ENCODE peak calls at places on chromosomes 6 and 20, in ten cellular contexts. W is fibroblast of pulmonary artery, I is AG04449, Y is stomach, P is endothelial cell, G is neural crest cell, V is GM12878, Z is PC-3, U is epithelial cell of esophagus, E is WTC11. L is an unnamed sample.

GRCh38 chr20:44033873-44034272 is 119.2 kb downstream of the TOX2 start:
- DNase-seq in W (no peak), I (no peak), Y (peak; percentile 1), P (no peak), G (no peak), V (no peak), Z (no peak), U (no peak), E (no peak), L (peak; percentile 22)

GRCh38 chr20:33790571-33790970 is 20.6 kb upstream of the CHMP4B start:
- DNase-seq in W (no peak), I (no peak), Y (peak; percentile 42), P (no peak), G (no peak), V (no peak), Z (no peak), U (no peak), E (no peak), L (no peak)

GRCh38 chr6:41352907-41353306 is 17.5 kb downstream of the NCR2 start:
- DNase-seq in W (no peak), I (no peak), Y (no peak), P (no peak), G (no peak), V (no peak), Z (no peak), U (no peak), E (no peak), L (peak; percentile 32)

GRCh38 chr20:10864076-10864672 is 190.4 kb upstream of the JAG1 start:
- DNase-seq in W (peak; percentile 51), I (no peak), Y (peak; percentile 75), P (no peak), G (no peak), V (no peak), Z (peak; percentile 92), U (peak; percentile 83), E (peak; percentile 31), L (no peak)

GRCh38 chr6:154450498-154450897 is 60.0 kb downstream of the CNKSR3 start:
- DNase-seq in W (no peak), I (no peak), Y (no peak), P (no peak), G (no peak), V (no peak), Z (no peak), U (no peak), E (no peak), L (no peak)

GRCh38 chr6:161161121-161161520 is 112.7 kb downstream of the AGPAT4 start:
- DNase-seq in W (no peak), I (no peak), Y (no peak), P (no peak), G (no peak), V (no peak), Z (no peak), U (no peak), E (no peak), L (no peak)

GRCh38 chr20:43955244-43956191 is 40.9 kb downstream of the TOX2 start:
- DNase-seq in W (peak; percentile 87), I (peak; percentile 78), Y (no peak), P (no peak), G (no peak), V (peak; percentile 73), Z (peak; percentile 96), U (peak; percentile 95), E (no peak), L (no peak)

GRCh38 chr6:11979866-11980265 is 32.2 kb upstream of the HIVEP1 start:
- DNase-seq in W (no peak), I (no peak), Y (no peak), P (no peak), G (no peak), V (no peak), Z (no peak), U (no peak), E (no peak), L (no peak)

GRCh38 chr6:153032255-153032882 is 29.9 kb upstream of the MTRF1L start:
- DNase-seq in W (peak; percentile 87), I (no peak), Y (no peak), P (no peak), G (no peak), V (no peak), Z (peak; percentile 69), U (peak; percentile 65), E (no peak), L (no peak)

GRCh38 chr6:26520088-26520839 is 17.9 kb upstream of the HMGN4 start:
- DNase-seq in W (no peak), I (no peak), Y (no peak), P (no peak), G (no peak), V (no peak), Z (no peak), U (no peak), E (peak; percentile 49), L (no peak)

GRCh38 chr6:71349395-71349794 is 60.8 kb downstream of the OGFRL1 start:
- DNase-seq in W (peak; percentile 73), I (no peak), Y (no peak), P (no peak), G (no peak), V (no peak), Z (peak; percentile 65), U (peak; percentile 48), E (no peak), L (no peak)

GRCh38 chr6:140062042-140063041 is 687.9 kb upstream of the CITED2 start:
- DNase-seq in W (peak; percentile 97), I (peak; percentile 98), Y (peak; percentile 26), P (no peak), G (no peak), V (no peak), Z (peak; percentile 66), U (peak; percentile 65), E (no peak), L (no peak)

GRCh38 chr6:97497713-97498331 is 214.8 kb upstream of the MMS22L start:
- DNase-seq in W (peak; percentile 78), I (peak; percentile 16), Y (peak; percentile 62), P (peak; percentile 70), G (peak; percentile 63), V (peak; percentile 12), Z (peak; percentile 68), U (peak; percentile 80), E (peak; percentile 65), L (no peak)

GRCh38 chr6:169167581-169168301 is 85.9 kb downstream of the THBS2 start:
- DNase-seq in W (peak; percentile 99), I (peak; percentile 71), Y (peak; percentile 13), P (no peak), G (no peak), V (no peak), Z (no peak), U (no peak), E (no peak), L (no peak)

DNA sequence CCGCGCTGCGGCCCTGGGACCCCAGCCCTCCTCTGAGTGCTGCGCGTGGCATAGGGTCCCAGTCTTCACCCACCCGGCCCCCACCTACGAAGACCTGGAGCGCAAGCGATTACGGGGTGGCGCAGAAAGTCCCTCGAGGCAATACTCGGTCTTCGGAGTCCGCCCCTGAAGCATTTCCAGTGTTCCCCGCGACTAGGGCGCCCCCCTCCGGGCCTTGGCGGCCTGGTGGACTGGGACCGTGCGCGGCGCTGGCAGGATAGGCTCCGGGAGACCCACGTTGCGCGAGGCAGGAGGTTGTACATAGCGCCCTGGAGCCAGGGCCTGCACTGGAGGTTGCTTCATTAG is 640 bp upstream of the MAP3K5 start:
- DNase-seq in W (peak; percentile 93), I (no peak), Y (peak; percentile 96), P (peak; percentile 94), G (peak; percentile 75), V (no peak), Z (peak; percentile 81), U (peak; percentile 88), E (peak; percentile 86), L (peak; percentile 90)
- TF ChIP-seq CTCF in W (peak; percentile 81), I (peak; percentile 98), Y (peak; percentile 65), P (peak; percentile 61), G (peak; percentile 74), V (peak; percentile 84), Z (peak; percentile 68), U (peak; percentile 80), E (peak; percentile 55), L (peak; percentile 78)

GRCh38 chr6:57193177-57193576 is 21.1 kb downstream of the BAG2 start:
- DNase-seq in W (peak; percentile 56), I (no peak), Y (no peak), P (no peak), G (no peak), V (no peak), Z (no peak), U (no peak), E (no peak), L (no peak)

GRCh38 chr6:57195457-57195856 is 23.3 kb downstream of the BAG2 start:
- DNase-seq in W (no peak), I (no peak), Y (no peak), P (no peak), G (no peak), V (no peak), Z (no peak), U (no peak), E (no peak), L (no peak)

GRCh38 chr6:57190140-57190539 is 18.0 kb downstream of the BAG2 start:
- DNase-seq in W (peak; percentile 86), I (no peak), Y (no peak), P (no peak), G (no peak), V (no peak), Z (peak; percentile 45), U (peak; percentile 22), E (no peak), L (no peak)
- TF ChIP-seq CTCF in W (peak; percentile 57), I (no peak), Y (no peak), P (no peak), G (peak; percentile 52), V (peak; percentile 27), Z (peak; percentile 64), U (peak; percentile 44), E (no peak), L (peak; percentile 49)

DNA sequence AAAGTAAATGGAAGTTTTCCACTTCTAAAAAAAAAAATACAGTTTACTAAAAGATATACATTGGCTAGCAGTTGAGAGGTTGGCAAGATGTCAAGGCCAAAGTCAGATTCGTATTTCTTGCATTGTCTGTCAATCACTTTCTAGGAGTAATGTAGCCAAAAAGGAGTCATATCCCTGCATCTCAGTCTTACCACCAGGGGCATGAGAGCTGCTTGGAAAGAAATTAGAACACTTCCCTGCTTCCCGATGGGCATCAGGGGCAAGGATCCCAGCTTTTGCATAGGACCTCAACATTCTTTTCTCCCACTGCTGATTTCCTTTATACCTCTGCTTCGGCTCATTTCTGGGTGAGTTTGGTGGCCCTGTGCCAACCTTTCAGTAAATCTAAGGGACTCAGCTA is 581.0 kb upstream of the MAP3K7 start:
- DNase-seq in W (no peak), I (no peak), Y (no peak), P (no peak), G (no peak), V (no peak), Z (no peak), U (peak; percentile 9), E (no peak), L (no peak)
- TF ChIP-seq CTCF in W (peak; percentile 9), I (no peak), Y (no peak), P (no peak), G (peak; percentile 56), V (no peak), Z (no peak), U (peak; percentile 40), E (no peak), L (peak; percentile 67)

DNA sequence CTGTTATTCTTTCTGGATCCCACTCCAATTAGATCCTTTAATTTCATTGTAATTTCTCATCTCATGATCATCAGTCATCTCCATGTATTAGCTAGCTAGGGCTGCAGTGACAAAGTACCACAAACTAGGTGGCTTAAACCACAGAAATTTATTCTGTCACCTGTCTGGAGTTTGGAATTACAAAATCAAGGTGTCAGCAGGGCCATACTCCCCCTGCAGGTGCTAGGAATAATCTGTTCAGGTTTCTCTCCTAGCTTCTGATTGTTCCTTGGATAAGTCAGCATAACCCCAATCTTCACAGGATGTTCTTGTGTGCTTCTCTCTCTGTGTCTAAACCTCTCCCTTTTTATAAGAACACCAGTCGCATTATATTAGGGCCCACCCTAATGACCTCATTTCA is 40.4 kb downstream of the BEND6 start:
- DNase-seq in W (no peak), I (no peak), Y (no peak), P (no peak), G (no peak), V (no peak), Z (peak; percentile 48), U (peak; percentile 31), E (no peak), L (no peak)
- TF ChIP-seq CTCF in W (no peak), I (no peak), Y (no peak), P (no peak), G (no peak), V (no peak), Z (peak; percentile 66), U (peak; percentile 26), E (peak; percentile 27), L (no peak)

L was measured in type B pancreatic cell.